ENCODE peak calls at places on chromosomes 3 and 15, in nine cellular contexts. One of them, this sample, is unnamed.

GRCh38 chr3:94525039-94525438 is 462.2 kb downstream of the NSUN3 start:
- DNase-seq in HCT116: no peak
- DNase-seq in thoracic aorta: no peak
- DNase-seq in GM23338: peak
- DNase-seq in ovary: peak
- DNase-seq in hepatocyte: peak
- DNase-seq in PC-9: no peak
- DNase-seq in NT2/D1: no peak
- DNase-seq in foreskin fibroblast: no peak
- DNase-seq in this sample: no peak

GRCh38 chr3:30124435-30125390 is 481.7 kb upstream of the TGFBR2 start:
- DNase-seq in hepatocyte: peak
- DNase-seq in foreskin fibroblast: peak
- DNase-seq in PC-9: peak
- DNase-seq in HCT116: no peak
- DNase-seq in NT2/D1: peak
- DNase-seq in GM23338: peak
- DNase-seq in ovary: no peak
- DNase-seq in thoracic aorta: no peak
- DNase-seq in this sample: no peak

GRCh38 chr15:87508086-87508485 is 748.5 kb downstream of the NTRK3 start:
- DNase-seq in hepatocyte: no peak
- DNase-seq in ovary: no peak
- DNase-seq in NT2/D1: no peak
- DNase-seq in foreskin fibroblast: no peak
- DNase-seq in thoracic aorta: no peak
- DNase-seq in PC-9: no peak
- DNase-seq in GM23338: no peak
- DNase-seq in HCT116: no peak
- DNase-seq in this sample: no peak

GRCh38 chr3:30440147-30440604 is 166.2 kb upstream of the TGFBR2 start:
- DNase-seq in GM23338: no peak
- DNase-seq in hepatocyte: no peak
- DNase-seq in foreskin fibroblast: peak
- DNase-seq in thoracic aorta: no peak
- DNase-seq in ovary: no peak
- DNase-seq in PC-9: no peak
- DNase-seq in HCT116: no peak
- DNase-seq in NT2/D1: no peak
- DNase-seq in this sample: no peak

GRCh38 chr3:4067893-4068292 is 235.3 kb upstream of the SETMAR start:
- DNase-seq in NT2/D1: no peak
- DNase-seq in thoracic aorta: no peak
- DNase-seq in GM23338: no peak
- DNase-seq in hepatocyte: no peak
- DNase-seq in foreskin fibroblast: no peak
- DNase-seq in PC-9: no peak
- DNase-seq in ovary: no peak
- DNase-seq in HCT116: no peak
- DNase-seq in this sample: no peak

GRCh38 chr3:37861540-37862051 is at the start of gene CTDSPL:
- DNase-seq in thoracic aorta: no peak
- DNase-seq in GM23338: peak
- DNase-seq in foreskin fibroblast: peak
- DNase-seq in PC-9: peak
- DNase-seq in ovary: peak
- DNase-seq in NT2/D1: no peak
- DNase-seq in hepatocyte: peak
- DNase-seq in HCT116: no peak
- DNase-seq in this sample: no peak

GRCh38 chr3:104629038-104629437 is 737.7 kb upstream of the ALCAM start:
- DNase-seq in NT2/D1: no peak
- DNase-seq in GM23338: no peak
- DNase-seq in PC-9: no peak
- DNase-seq in foreskin fibroblast: peak
- DNase-seq in HCT116: peak
- DNase-seq in ovary: no peak
- DNase-seq in hepatocyte: no peak
- DNase-seq in thoracic aorta: no peak
- DNase-seq in this sample: peak

GRCh38 chr15:60477991-60478632 is 830 bp downstream of the ICE2 start:
- DNase-seq in foreskin fibroblast: no peak
- DNase-seq in GM23338: peak
- DNase-seq in PC-9: peak
- DNase-seq in thoracic aorta: no peak
- DNase-seq in NT2/D1: no peak
- DNase-seq in HCT116: no peak
- DNase-seq in ovary: no peak
- DNase-seq in hepatocyte: peak
- DNase-seq in this sample: no peak

GRCh38 chr15:62119224-62119925 is 45.7 kb downstream of the C2CD4B start:
- DNase-seq in HCT116: peak
- DNase-seq in thoracic aorta: no peak
- DNase-seq in ovary: no peak
- DNase-seq in GM23338: no peak
- DNase-seq in PC-9: peak
- DNase-seq in hepatocyte: peak
- DNase-seq in foreskin fibroblast: peak
- DNase-seq in NT2/D1: no peak
- DNase-seq in this sample: peak

GRCh38 chr3:65436580-65436979 is 602.1 kb downstream of the MAGI1 start:
- DNase-seq in thoracic aorta: no peak
- DNase-seq in GM23338: peak
- DNase-seq in PC-9: peak
- DNase-seq in NT2/D1: peak
- DNase-seq in foreskin fibroblast: no peak
- DNase-seq in HCT116: no peak
- DNase-seq in ovary: no peak
- DNase-seq in hepatocyte: peak
- DNase-seq in this sample: no peak

DNA sequence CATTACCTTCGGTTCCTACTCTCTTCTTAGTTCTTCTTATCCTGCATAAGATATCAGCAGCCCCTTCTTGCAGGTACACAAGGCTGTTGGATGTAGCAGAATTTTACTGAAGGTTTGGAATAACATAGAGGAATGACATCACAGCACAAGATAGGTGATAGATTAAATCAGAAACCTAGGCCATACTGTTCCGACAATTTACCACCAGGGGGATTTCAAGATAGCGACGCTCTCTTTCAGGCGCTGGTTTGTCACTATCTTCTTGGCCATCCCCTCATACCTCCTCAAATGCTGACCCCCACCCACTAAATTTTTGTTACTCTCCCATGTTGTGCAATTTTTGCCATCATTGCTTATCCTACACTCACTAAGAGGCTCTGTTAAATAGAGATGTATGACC is 3.5 kb downstream of the SIDT1 start:
- DNase-seq in hepatocyte: no peak
- DNase-seq in foreskin fibroblast: no peak
- DNase-seq in GM23338: peak
- DNase-seq in HCT116: no peak
- DNase-seq in thoracic aorta: no peak
- DNase-seq in PC-9: no peak
- DNase-seq in NT2/D1: no peak
- DNase-seq in ovary: no peak
- DNase-seq in this sample: no peak
- H3K4me3 ChIP-seq in hepatocyte: no peak
- H3K4me3 ChIP-seq in foreskin fibroblast: no peak
- H3K4me3 ChIP-seq in GM23338: no peak
- H3K4me3 ChIP-seq in HCT116: no peak
- H3K4me3 ChIP-seq in thoracic aorta: no peak
- H3K4me3 ChIP-seq in PC-9: no peak
- H3K4me3 ChIP-seq in NT2/D1: no peak
- H3K4me3 ChIP-seq in ovary: no peak
- H3K4me3 ChIP-seq in this sample: no peak

DNA sequence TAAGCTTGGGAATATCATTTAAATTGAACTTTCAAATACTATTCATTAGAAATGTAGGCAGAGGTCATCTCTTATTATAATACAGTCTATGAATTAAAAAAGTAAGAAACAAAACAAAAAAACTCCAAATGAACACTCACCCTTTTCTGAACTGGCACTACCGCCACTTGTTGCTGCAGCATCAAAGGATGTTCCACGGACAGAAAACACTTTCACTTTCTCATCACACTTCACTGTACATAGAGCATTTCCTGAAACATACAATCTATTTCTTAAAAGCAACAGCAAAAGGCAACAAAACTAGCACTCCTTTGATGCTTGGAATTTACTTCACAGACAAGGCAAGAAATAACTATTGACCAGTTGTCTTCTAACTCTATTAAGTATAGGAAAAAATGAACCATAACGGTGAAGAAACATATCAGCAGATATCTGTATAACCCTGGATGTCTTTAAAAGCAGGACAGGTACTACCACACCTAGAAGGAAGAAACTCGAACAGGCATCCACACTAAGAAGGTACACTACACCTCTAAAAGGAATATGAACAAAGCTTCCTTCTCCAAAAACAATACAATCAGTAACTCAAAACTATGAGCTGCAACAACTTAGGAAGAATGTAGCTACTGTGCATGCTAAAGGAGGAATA is 24.9 kb downstream of the ETFA start:
- DNase-seq in foreskin fibroblast: no peak
- DNase-seq in NT2/D1: no peak
- DNase-seq in HCT116: no peak
- DNase-seq in thoracic aorta: no peak
- DNase-seq in hepatocyte: no peak
- DNase-seq in GM23338: no peak
- DNase-seq in PC-9: no peak
- DNase-seq in ovary: no peak
- DNase-seq in this sample: no peak
- H3K4me3 ChIP-seq in foreskin fibroblast: no peak
- H3K4me3 ChIP-seq in NT2/D1: no peak
- H3K4me3 ChIP-seq in HCT116: no peak
- H3K4me3 ChIP-seq in thoracic aorta: no peak
- H3K4me3 ChIP-seq in hepatocyte: no peak
- H3K4me3 ChIP-seq in GM23338: no peak
- H3K4me3 ChIP-seq in PC-9: no peak
- H3K4me3 ChIP-seq in ovary: no peak
- H3K4me3 ChIP-seq in this sample: no peak

DNA sequence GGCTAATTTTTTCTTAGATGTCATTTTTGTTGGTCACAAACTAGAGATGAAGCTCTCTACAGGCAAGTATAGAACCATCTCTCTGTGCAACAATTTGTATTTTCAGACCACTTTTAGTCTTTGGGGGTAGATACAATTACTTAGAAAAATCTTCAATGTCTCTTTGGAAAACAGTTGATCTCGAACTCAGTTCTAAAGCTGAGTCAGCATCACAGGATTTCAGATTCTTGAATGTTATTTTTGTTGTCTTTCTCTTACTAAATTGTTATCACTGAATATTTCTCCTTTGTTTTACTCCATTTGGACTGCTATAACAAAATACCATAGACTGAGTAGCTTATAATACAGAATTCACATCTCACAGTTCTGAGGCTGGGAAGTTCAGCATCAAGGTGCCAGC is 1557.0 kb downstream of the SI start:
- DNase-seq in NT2/D1: no peak
- DNase-seq in thoracic aorta: no peak
- DNase-seq in PC-9: no peak
- DNase-seq in HCT116: no peak
- DNase-seq in hepatocyte: no peak
- DNase-seq in ovary: no peak
- DNase-seq in foreskin fibroblast: no peak
- DNase-seq in GM23338: no peak
- DNase-seq in this sample: no peak
- H3K4me3 ChIP-seq in NT2/D1: no peak
- H3K4me3 ChIP-seq in thoracic aorta: no peak
- H3K4me3 ChIP-seq in PC-9: no peak
- H3K4me3 ChIP-seq in HCT116: no peak
- H3K4me3 ChIP-seq in hepatocyte: no peak
- H3K4me3 ChIP-seq in ovary: no peak
- H3K4me3 ChIP-seq in foreskin fibroblast: no peak
- H3K4me3 ChIP-seq in GM23338: no peak
- H3K4me3 ChIP-seq in this sample: no peak

GRCh38 chr3:139934557-139935070 is 371 bp upstream of the CLSTN2 start:
- DNase-seq in foreskin fibroblast: peak
- DNase-seq in thoracic aorta: no peak
- DNase-seq in hepatocyte: peak
- DNase-seq in ovary: peak
- DNase-seq in NT2/D1: peak
- DNase-seq in PC-9: no peak
- DNase-seq in GM23338: peak
- DNase-seq in HCT116: no peak
- DNase-seq in this sample: no peak

GRCh38 chr3:139939681-139940190 is 4.8 kb downstream of the CLSTN2 start:
- DNase-seq in HCT116: no peak
- DNase-seq in ovary: no peak
- DNase-seq in foreskin fibroblast: no peak
- DNase-seq in GM23338: no peak
- DNase-seq in PC-9: no peak
- DNase-seq in NT2/D1: no peak
- DNase-seq in hepatocyte: no peak
- DNase-seq in thoracic aorta: no peak
- DNase-seq in this sample: no peak

GRCh38 chr3:139935866-139936817 is 1.2 kb downstream of the CLSTN2 start:
- DNase-seq in NT2/D1: no peak
- DNase-seq in thoracic aorta: no peak
- DNase-seq in ovary: peak
- DNase-seq in HCT116: no peak
- DNase-seq in GM23338: peak
- DNase-seq in hepatocyte: peak
- DNase-seq in foreskin fibroblast: peak
- DNase-seq in PC-9: no peak
- DNase-seq in this sample: no peak

GRCh38 chr3:139937674-139938279 is 2.8 kb downstream of the CLSTN2 start:
- DNase-seq in hepatocyte: peak
- DNase-seq in GM23338: peak
- DNase-seq in PC-9: peak
- DNase-seq in thoracic aorta: no peak
- DNase-seq in foreskin fibroblast: peak
- DNase-seq in ovary: peak
- DNase-seq in HCT116: peak
- DNase-seq in NT2/D1: no peak
- DNase-seq in this sample: peak

DNA sequence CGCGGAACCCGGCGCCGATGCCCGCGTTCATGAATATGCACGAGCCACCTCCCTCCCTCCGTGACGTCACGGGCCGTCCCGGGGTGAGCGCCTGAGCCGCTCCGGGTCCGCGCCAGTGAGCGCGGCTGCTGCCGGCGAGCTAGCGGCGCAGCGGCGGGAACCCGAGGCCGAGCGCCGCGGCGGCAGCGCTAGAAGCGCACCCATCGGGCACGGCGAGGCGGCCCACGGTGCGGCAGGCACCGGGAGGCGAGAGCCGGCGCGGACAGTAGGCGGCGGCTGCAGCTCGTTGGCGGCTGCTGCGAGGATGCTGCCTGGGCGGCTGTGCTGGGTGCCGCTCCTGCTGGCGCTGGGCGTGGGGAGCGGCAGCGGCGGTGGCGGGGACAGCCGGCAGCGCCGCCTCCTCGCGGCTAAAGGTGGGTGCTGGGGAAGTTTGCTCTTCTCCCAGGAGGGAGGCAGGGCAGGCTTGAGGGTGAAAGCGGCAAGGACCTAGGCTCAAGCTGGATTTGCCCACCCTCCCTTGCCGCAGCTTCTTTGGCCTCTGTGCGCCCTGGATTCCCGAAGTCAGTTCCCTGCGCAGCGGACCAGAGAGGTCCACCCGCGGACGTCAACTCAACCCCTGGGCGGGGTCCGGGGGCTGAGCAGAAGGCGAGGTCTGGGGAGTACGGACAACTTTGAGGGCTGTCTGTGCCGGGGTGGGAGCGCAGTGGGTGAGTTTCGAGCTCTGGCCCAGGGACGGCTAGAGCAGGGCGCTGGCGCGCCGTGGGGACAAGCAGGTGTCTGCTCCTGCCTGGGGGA is at the start of gene CLSTN2:
- DNase-seq in thoracic aorta: no peak
- DNase-seq in hepatocyte: peak
- DNase-seq in GM23338: peak
- DNase-seq in foreskin fibroblast: peak
- DNase-seq in ovary: peak
- DNase-seq in PC-9: no peak
- DNase-seq in NT2/D1: peak
- DNase-seq in HCT116: no peak
- DNase-seq in this sample: no peak
- H3K4me3 ChIP-seq in thoracic aorta: peak
- H3K4me3 ChIP-seq in hepatocyte: peak
- H3K4me3 ChIP-seq in GM23338: peak
- H3K4me3 ChIP-seq in foreskin fibroblast: no peak
- H3K4me3 ChIP-seq in ovary: peak
- H3K4me3 ChIP-seq in PC-9: no peak
- H3K4me3 ChIP-seq in NT2/D1: peak
- H3K4me3 ChIP-seq in HCT116: no peak
- H3K4me3 ChIP-seq in this sample: no peak